ENCODE peak calls at places on chromosome 1, in nine cellular contexts. X is NCI-H2081; Z is MV-4-11; M is AG04450; H is occipital lobe; I is activated CD4-positive, alpha-beta T cell treated with anti-CD3 and anti-CD28 coated beads, Interleukin-2, amount 50 U/mL, for 48 hours; Y is lower leg skin; C is gastrocnemius medialis; J is SJSA1. K is an unnamed sample.

GRCh38 chr1:32786856-32787255 is 30.3 kb downstream of the YARS1 start:
- DNase-seq in X (no peak), H (no peak), J (no peak), Z (no peak), M (no peak), I (no peak), C (no peak), Y (no peak), K (peak; percentile 78)

GRCh38 chr1:109399326-109399957 is 1.7 kb upstream of the SORT1 start:
- DNase-seq in J (peak; percentile 64), Z (peak; percentile 18), Y (no peak), X (peak; percentile 68), M (peak; percentile 23), H (no peak), I (no peak), C (no peak), K (peak; percentile 67)

GRCh38 chr1:211548321-211549091 is 30.5 kb downstream of the SLC30A1 start:
- DNase-seq in H (no peak), M (no peak), Y (peak; percentile 80), X (no peak), C (no peak), Z (no peak), J (no peak), I (peak; percentile 24), K (no peak)

GRCh38 chr1:39826583-39826982 is 37.9 kb upstream of the BMP8B start:
- DNase-seq in I (no peak), X (no peak), C (no peak), J (no peak), H (no peak), Z (peak; percentile 5), M (no peak), Y (no peak), K (no peak)

GRCh38 chr1:244614113-244614836 is 38.7 kb upstream of the DESI2 start:
- DNase-seq in I (no peak), C (no peak), H (no peak), X (peak; percentile 42), M (no peak), Z (no peak), J (no peak), Y (no peak), K (no peak)

GRCh38 chr1:54324031-54324654 is 82.1 kb downstream of the SSBP3 start:
- DNase-seq in C (no peak), Z (no peak), Y (no peak), M (no peak), J (no peak), X (no peak), H (no peak), I (no peak), K (no peak)

GRCh38 chr1:155646307-155646706 is 36.3 kb downstream of the MSTO1 start:
- DNase-seq in X (no peak), J (no peak), Y (no peak), Z (peak; percentile 74), C (peak; percentile 31), I (no peak), M (no peak), H (no peak), K (peak; percentile 86)

GRCh38 chr1:248187363-248187762 is 9.7 kb upstream of the OR2M3 start:
- DNase-seq in Z (no peak), H (no peak), C (no peak), M (no peak), I (no peak), J (no peak), X (no peak), Y (no peak), K (no peak)

GRCh38 chr1:206735553-206736031 is 35.0 kb upstream of the IL19 start:
- DNase-seq in I (no peak), C (no peak), M (no peak), Z (no peak), J (no peak), X (no peak), H (no peak), Y (no peak), K (no peak)

GRCh38 chr1:16146888-16147614 is 8.8 kb downstream of the EPHA2 start:
- DNase-seq in Y (no peak), H (no peak), M (no peak), I (no peak), J (no peak), C (no peak), X (no peak), Z (no peak), K (no peak)

GRCh38 chr1:11207898-11208611 is 18.9 kb downstream of the ANGPTL7 start:
- DNase-seq in C (peak; percentile 57), H (no peak), Z (no peak), Y (no peak), J (no peak), I (no peak), M (no peak), X (no peak), K (no peak)

GRCh38 chr1:157163273-157164127 is 25.3 kb upstream of the ETV3 start:
- DNase-seq in H (no peak), Z (peak; percentile 49), C (no peak), Y (peak; percentile 89), M (no peak), I (peak; percentile 85), X (peak; percentile 82), J (peak; percentile 36), K (peak; percentile 83)

GRCh38 chr1:169110691-169111447 is 4.4 kb downstream of the ATP1B1 start:
- DNase-seq in C (no peak), J (no peak), Z (no peak), H (no peak), M (no peak), X (no peak), I (no peak), Y (no peak), K (no peak)

GRCh38 chr1:119372493-119373086 is 4.0 kb downstream of the HAO2 start:
- DNase-seq in M (no peak), I (no peak), X (peak; percentile 2), H (no peak), Z (peak; percentile 10), J (peak; percentile 15), C (no peak), Y (no peak), K (peak; percentile 40)

K was measured in COLO829.